ENCODE peak calls at places on chromosomes 11 and 22, in six cellular contexts. A is colonic mucosa, B is cardiac muscle cell, F is psoas muscle, N is astrocyte of the spinal cord, E is mucosa of descending colon. P is an unnamed sample.
A peak's percentile ranks its signal among the peaks of the same experiment; 100 is the strongest.

GRCh38 chr11:58934945-58935513 is 4.3 kb upstream of the GLYATL1 start:
- DNase-seq in F (no peak), A (no peak), E (no peak), N (no peak), B (no peak), P (no peak)

GRCh38 chr11:12053606-12054361 is 45.4 kb upstream of the DKK3 start:
- DNase-seq in F (no peak), A (no peak), E (no peak), N (no peak), B (no peak), P (no peak)

GRCh38 chr11:3664032-3664630 is 7.1 kb downstream of the CHRNA10 start:
- DNase-seq in E (no peak), B (no peak), A (no peak), N (no peak), F (no peak), P (no peak)

GRCh38 chr11:13367115-13367514 is 89.5 kb downstream of the BMAL1 start:
- DNase-seq in A (no peak), E (no peak), N (no peak), F (no peak), B (no peak), P (no peak)

GRCh38 chr11:123308077-123308476 is 113.0 kb upstream of the CLMP start:
- DNase-seq in N (peak; percentile 45), E (no peak), B (peak; percentile 87), A (no peak), F (no peak), P (no peak)

GRCh38 chr11:118430956-118431355 is 5.3 kb upstream of the KMT2A start:
- DNase-seq in A (no peak), N (no peak), E (no peak), B (no peak), F (no peak), P (no peak)

GRCh38 chr11:3341298-3341697 is 37.6 kb downstream of the ZNF195 start:
- DNase-seq in B (peak; percentile 72), E (peak; percentile 93), A (peak; percentile 76), F (peak; percentile 34), N (peak; percentile 19), P (peak; percentile 75)

GRCh38 chr22:44261861-44262595 is 50.7 kb downstream of the SHISAL1 start:
- DNase-seq in E (no peak), A (no peak), N (no peak), F (no peak), B (no peak), P (no peak)

GRCh38 chr11:58927393-58928081 is 11.8 kb upstream of the GLYATL1 start:
- DNase-seq in N (peak; percentile 78), A (peak; percentile 75), B (peak; percentile 92), E (peak; percentile 58), F (no peak), P (peak; percentile 78)

GRCh38 chr11:6928916-6929315 is 2.7 kb downstream of the ZNF215 start:
- DNase-seq in F (no peak), B (no peak), A (no peak), E (no peak), N (no peak), P (no peak)

GRCh38 chr11:68150029-68150428 is 28.8 kb upstream of the CHKA start:
- DNase-seq in A (no peak), E (peak; percentile 25), F (no peak), N (peak; percentile 43), B (no peak), P (peak; percentile 89)

GRCh38 chr11:43573233-43573632 is 107.3 kb upstream of the HSD17B12 start:
- DNase-seq in N (no peak), A (no peak), E (peak; percentile 12), B (peak; percentile 78), F (no peak), P (no peak)

GRCh38 chr11:28913883-28914282 is 805.7 kb downstream of the METTL15 start:
- DNase-seq in B (no peak), F (no peak), A (no peak), N (no peak), E (no peak), P (no peak)

GRCh38 chr22:36153756-36154155 is 6.8 kb downstream of the APOL3 start:
- DNase-seq in N (no peak), B (no peak), E (no peak), A (no peak), F (no peak), P (no peak)

GRCh38 chr11:95256204-95256819 is 25.3 kb upstream of the SESN3 start:
- DNase-seq in B (no peak), N (no peak), E (no peak), A (no peak), F (no peak), P (peak; percentile 19)

GRCh38 chr11:77213029-77213579 is 85.1 kb downstream of the MYO7A start:
- DNase-seq in E (no peak), F (no peak), N (no peak), A (no peak), B (no peak), P (no peak)

GRCh38 chr11:104623518-104623917 is 274.7 kb downstream of the CASP12 start:
- DNase-seq in B (no peak), E (no peak), F (no peak), N (peak; percentile 14), A (no peak), P (no peak)

GRCh38 chr11:77089004-77089545 is 13.6 kb upstream of the OMP start:
- DNase-seq in N (no peak), B (no peak), F (peak; percentile 5), A (no peak), E (no peak), P (peak; percentile 1)

GRCh38 chr11:37230865-37231264 is 632.8 kb upstream of the RAG2 start:
- DNase-seq in A (no peak), N (no peak), B (no peak), E (no peak), F (no peak), P (no peak)
- TF ChIP-seq CTCF in A (no peak), N (no peak), B (no peak), E (no peak), F (no peak), P (no peak)

GRCh38 chr11:41309716-41310115 is 149.7 kb downstream of the LRRC4C start:
- DNase-seq in F (no peak), B (no peak), E (no peak), N (no peak), A (no peak), P (no peak)
- TF ChIP-seq CTCF in F (no peak), B (no peak), E (no peak), N (no peak), A (no peak), P (no peak)

GRCh38 chr11:111823629-111824028 is 47.8 kb downstream of the ALG9 start:
- DNase-seq in E (no peak), A (no peak), F (no peak), B (no peak), N (no peak), P (no peak)

GRCh38 chr11:111829185-111829968 is 42.0 kb downstream of the ALG9 start:
- DNase-seq in N (no peak), F (no peak), B (no peak), E (no peak), A (no peak), P (no peak)

GRCh38 chr11:111823131-111823530 is 48.2 kb downstream of the ALG9 start:
- DNase-seq in N (no peak), B (no peak), F (no peak), E (no peak), A (no peak), P (no peak)

GRCh38 chr11:111826322-111826950 is 44.9 kb downstream of the ALG9 start:
- DNase-seq in E (no peak), B (no peak), F (no peak), A (no peak), N (no peak), P (no peak)
- TF ChIP-seq CTCF in E (no peak), B (no peak), F (no peak), A (no peak), N (no peak), P (no peak)

GRCh38 chr11:34468209-34468841 is 29.6 kb downstream of the CAT start:
- DNase-seq in B (no peak), E (peak; percentile 53), N (peak; percentile 34), A (peak; percentile 35), F (no peak), P (peak; percentile 38)
- TF ChIP-seq CTCF in B (peak; percentile 64), E (peak; percentile 26), N (peak; percentile 71), A (peak; percentile 63), F (peak; percentile 59), P (peak; percentile 55)

DNA sequence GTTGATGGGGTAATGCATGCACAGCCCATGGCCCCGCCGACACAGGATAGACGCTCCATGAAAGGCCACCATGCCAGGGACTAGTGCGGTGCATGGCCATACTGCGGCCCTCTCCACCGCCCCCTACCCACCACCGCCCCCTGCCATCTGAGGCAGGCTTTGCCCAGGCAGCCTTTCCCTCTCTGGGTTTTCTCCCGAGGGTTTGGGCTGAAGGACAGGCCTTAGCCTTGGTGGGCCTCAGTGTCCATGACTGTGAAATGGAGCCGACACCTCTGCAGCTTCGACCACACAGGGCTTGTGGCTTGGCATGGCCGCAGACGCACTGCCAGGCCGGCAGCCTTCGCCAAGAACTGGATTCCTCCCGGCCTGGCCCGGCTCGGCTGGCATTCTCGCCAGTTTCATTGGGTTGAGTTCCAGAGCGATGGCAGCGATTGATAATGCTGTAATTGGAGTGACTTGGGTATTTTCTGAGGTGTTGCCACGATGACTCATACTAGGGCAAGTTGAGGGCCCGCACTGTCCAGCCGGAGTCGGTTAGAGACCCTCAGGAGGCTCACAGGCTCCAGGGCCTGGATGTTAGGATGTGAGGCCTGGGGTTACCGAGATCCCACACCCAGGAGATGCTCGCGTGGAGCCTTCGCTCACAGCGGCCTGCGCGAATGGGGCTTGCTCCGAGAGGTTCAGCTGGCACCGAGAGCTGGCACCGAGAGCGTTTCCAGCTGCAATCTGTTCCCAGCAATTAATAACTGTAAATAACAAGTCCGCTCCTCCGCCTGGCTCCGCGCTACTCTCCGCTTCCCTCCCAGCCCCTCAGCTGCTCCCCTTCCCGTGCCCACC is 111.2 kb downstream of the WNT7B start:
- DNase-seq in E (no peak), N (no peak), F (no peak), A (no peak), B (no peak), P (no peak)
- TF ChIP-seq CTCF in E (no peak), N (no peak), F (no peak), A (no peak), B (no peak), P (no peak)

GRCh38 chr22:19477321-19478085 is 1.5 kb downstream of the UFD1 start:
- DNase-seq in E (no peak), A (no peak), B (no peak), N (peak; percentile 21), F (no peak), P (no peak)
- TF ChIP-seq CTCF in E (no peak), A (no peak), B (peak; percentile 35), N (peak; percentile 17), F (no peak), P (no peak)